ENCODE peak calls at places on chromosome 7, in ten cellular contexts. One of them, this sample, is unnamed.

GRCh38 chr7:43721193-43721806 is 8.0 kb downstream of the COA1 start:
- DNase-seq in AG09309: no peak
- DNase-seq in A549: peak; percentile 48
- DNase-seq in NCI-H510A treated with DMSO at 0.1 percent for 48 hours: no peak
- DNase-seq in T follicular helper cell: no peak
- DNase-seq in thoracic aorta: no peak
- DNase-seq in heart left ventricle: no peak
- DNase-seq in Right ventricle myocardium inferior: no peak
- DNase-seq in progenitor cell of endocrine pancreas: no peak
- DNase-seq in hypothalamus: no peak
- DNase-seq in this sample: no peak

GRCh38 chr7:133512560-133512959 is 259.7 kb downstream of the EXOC4 start:
- DNase-seq in AG09309: peak; percentile 17
- DNase-seq in A549: no peak
- DNase-seq in NCI-H510A treated with DMSO at 0.1 percent for 48 hours: no peak
- DNase-seq in T follicular helper cell: no peak
- DNase-seq in thoracic aorta: no peak
- DNase-seq in heart left ventricle: no peak
- DNase-seq in Right ventricle myocardium inferior: no peak
- DNase-seq in progenitor cell of endocrine pancreas: no peak
- DNase-seq in hypothalamus: no peak
- DNase-seq in this sample: no peak

GRCh38 chr7:78317371-78317770 is 518.8 kb downstream of the PHTF2 start:
- DNase-seq in AG09309: no peak
- DNase-seq in A549: no peak
- DNase-seq in NCI-H510A treated with DMSO at 0.1 percent for 48 hours: no peak
- DNase-seq in T follicular helper cell: no peak
- DNase-seq in thoracic aorta: no peak
- DNase-seq in heart left ventricle: no peak
- DNase-seq in Right ventricle myocardium inferior: no peak
- DNase-seq in progenitor cell of endocrine pancreas: no peak
- DNase-seq in hypothalamus: no peak
- DNase-seq in this sample: no peak

GRCh38 chr7:108211382-108212201 is 81.4 kb upstream of the LAMB4 start:
- DNase-seq in AG09309: no peak
- DNase-seq in A549: peak; percentile 96
- DNase-seq in NCI-H510A treated with DMSO at 0.1 percent for 48 hours: peak; percentile 92
- DNase-seq in T follicular helper cell: no peak
- DNase-seq in thoracic aorta: no peak
- DNase-seq in heart left ventricle: no peak
- DNase-seq in Right ventricle myocardium inferior: peak; percentile 39
- DNase-seq in progenitor cell of endocrine pancreas: no peak
- DNase-seq in hypothalamus: no peak
- DNase-seq in this sample: no peak

GRCh38 chr7:128247640-128248194 is 6.6 kb downstream of the LEP start:
- DNase-seq in AG09309: no peak
- DNase-seq in A549: peak; percentile 44
- DNase-seq in NCI-H510A treated with DMSO at 0.1 percent for 48 hours: no peak
- DNase-seq in T follicular helper cell: no peak
- DNase-seq in thoracic aorta: no peak
- DNase-seq in heart left ventricle: no peak
- DNase-seq in Right ventricle myocardium inferior: no peak
- DNase-seq in progenitor cell of endocrine pancreas: no peak
- DNase-seq in hypothalamus: no peak
- DNase-seq in this sample: no peak

GRCh38 chr7:94511763-94512162 is 2.2 kb downstream of the CASD1 start:
- DNase-seq in AG09309: no peak
- DNase-seq in A549: peak; percentile 8
- DNase-seq in NCI-H510A treated with DMSO at 0.1 percent for 48 hours: no peak
- DNase-seq in T follicular helper cell: no peak
- DNase-seq in thoracic aorta: no peak
- DNase-seq in heart left ventricle: no peak
- DNase-seq in Right ventricle myocardium inferior: no peak
- DNase-seq in progenitor cell of endocrine pancreas: no peak
- DNase-seq in hypothalamus: no peak
- DNase-seq in this sample: no peak

GRCh38 chr7:44163591-44163990 is 22.5 kb upstream of the MYL7 start:
- DNase-seq in AG09309: peak; percentile 91
- DNase-seq in A549: no peak
- DNase-seq in NCI-H510A treated with DMSO at 0.1 percent for 48 hours: no peak
- DNase-seq in T follicular helper cell: no peak
- DNase-seq in thoracic aorta: no peak
- DNase-seq in heart left ventricle: no peak
- DNase-seq in Right ventricle myocardium inferior: no peak
- DNase-seq in progenitor cell of endocrine pancreas: no peak
- DNase-seq in hypothalamus: no peak
- DNase-seq in this sample: no peak

GRCh38 chr7:80387634-80388033 is 124.2 kb downstream of the GNAT3 start:
- DNase-seq in AG09309: no peak
- DNase-seq in A549: no peak
- DNase-seq in NCI-H510A treated with DMSO at 0.1 percent for 48 hours: no peak
- DNase-seq in T follicular helper cell: no peak
- DNase-seq in thoracic aorta: no peak
- DNase-seq in heart left ventricle: no peak
- DNase-seq in Right ventricle myocardium inferior: no peak
- DNase-seq in progenitor cell of endocrine pancreas: no peak
- DNase-seq in hypothalamus: no peak
- DNase-seq in this sample: no peak

GRCh38 chr7:73906874-73907273 is 45.9 kb downstream of the TMEM270 start:
- DNase-seq in AG09309: no peak
- DNase-seq in A549: no peak
- DNase-seq in NCI-H510A treated with DMSO at 0.1 percent for 48 hours: no peak
- DNase-seq in T follicular helper cell: no peak
- DNase-seq in thoracic aorta: no peak
- DNase-seq in heart left ventricle: peak; percentile 22
- DNase-seq in Right ventricle myocardium inferior: no peak
- DNase-seq in progenitor cell of endocrine pancreas: no peak
- DNase-seq in hypothalamus: no peak
- DNase-seq in this sample: no peak

GRCh38 chr7:28621369-28621807 is 209.1 kb downstream of the CREB5 start:
- DNase-seq in AG09309: no peak
- DNase-seq in A549: no peak
- DNase-seq in NCI-H510A treated with DMSO at 0.1 percent for 48 hours: no peak
- DNase-seq in T follicular helper cell: no peak
- DNase-seq in thoracic aorta: no peak
- DNase-seq in heart left ventricle: no peak
- DNase-seq in Right ventricle myocardium inferior: no peak
- DNase-seq in progenitor cell of endocrine pancreas: no peak
- DNase-seq in hypothalamus: no peak
- DNase-seq in this sample: no peak

GRCh38 chr7:105759670-105760548 is 116.5 kb downstream of the ATXN7L1 start:
- DNase-seq in AG09309: peak; percentile 34
- DNase-seq in A549: peak; percentile 71
- DNase-seq in NCI-H510A treated with DMSO at 0.1 percent for 48 hours: peak; percentile 31
- DNase-seq in T follicular helper cell: no peak
- DNase-seq in thoracic aorta: no peak
- DNase-seq in heart left ventricle: no peak
- DNase-seq in Right ventricle myocardium inferior: no peak
- DNase-seq in progenitor cell of endocrine pancreas: no peak
- DNase-seq in hypothalamus: no peak
- DNase-seq in this sample: peak; percentile 8

GRCh38 chr7:100799037-100799896 is 28.1 kb downstream of the EPHB4 start:
- DNase-seq in AG09309: peak; percentile 10
- DNase-seq in A549: peak; percentile 81
- DNase-seq in NCI-H510A treated with DMSO at 0.1 percent for 48 hours: no peak
- DNase-seq in T follicular helper cell: peak; percentile 32
- DNase-seq in thoracic aorta: no peak
- DNase-seq in heart left ventricle: no peak
- DNase-seq in Right ventricle myocardium inferior: no peak
- DNase-seq in progenitor cell of endocrine pancreas: peak; percentile 54
- DNase-seq in hypothalamus: no peak
- DNase-seq in this sample: peak; percentile 51

GRCh38 chr7:19390795-19391194 is 245.6 kb upstream of the FERD3L start:
- DNase-seq in AG09309: no peak
- DNase-seq in A549: no peak
- DNase-seq in NCI-H510A treated with DMSO at 0.1 percent for 48 hours: peak; percentile 43
- DNase-seq in T follicular helper cell: no peak
- DNase-seq in thoracic aorta: no peak
- DNase-seq in heart left ventricle: no peak
- DNase-seq in Right ventricle myocardium inferior: no peak
- DNase-seq in progenitor cell of endocrine pancreas: no peak
- DNase-seq in hypothalamus: no peak
- DNase-seq in this sample: no peak

GRCh38 chr7:94160719-94161435 is 156.7 kb upstream of the BET1 start:
- DNase-seq in AG09309: no peak
- DNase-seq in A549: no peak
- DNase-seq in NCI-H510A treated with DMSO at 0.1 percent for 48 hours: no peak
- DNase-seq in T follicular helper cell: no peak
- DNase-seq in thoracic aorta: no peak
- DNase-seq in heart left ventricle: no peak
- DNase-seq in Right ventricle myocardium inferior: no peak
- DNase-seq in progenitor cell of endocrine pancreas: no peak
- DNase-seq in hypothalamus: no peak
- DNase-seq in this sample: no peak

GRCh38 chr7:2024227-2024918 is 208.4 kb downstream of the MAD1L1 start:
- DNase-seq in AG09309: no peak
- DNase-seq in A549: no peak
- DNase-seq in NCI-H510A treated with DMSO at 0.1 percent for 48 hours: no peak
- DNase-seq in T follicular helper cell: no peak
- DNase-seq in thoracic aorta: no peak
- DNase-seq in heart left ventricle: peak; percentile 45
- DNase-seq in Right ventricle myocardium inferior: peak; percentile 50
- DNase-seq in progenitor cell of endocrine pancreas: no peak
- DNase-seq in hypothalamus: no peak
- DNase-seq in this sample: no peak

GRCh38 chr7:79598351-79598750 is 144.9 kb upstream of the MAGI2 start:
- DNase-seq in AG09309: no peak
- DNase-seq in A549: no peak
- DNase-seq in NCI-H510A treated with DMSO at 0.1 percent for 48 hours: peak; percentile 75
- DNase-seq in T follicular helper cell: no peak
- DNase-seq in thoracic aorta: no peak
- DNase-seq in heart left ventricle: no peak
- DNase-seq in Right ventricle myocardium inferior: no peak
- DNase-seq in progenitor cell of endocrine pancreas: no peak
- DNase-seq in hypothalamus: no peak
- DNase-seq in this sample: no peak

GRCh38 chr7:74527842-74528241 is 74.1 kb downstream of the GTF2IRD1 start:
- DNase-seq in AG09309: no peak
- DNase-seq in A549: no peak
- DNase-seq in NCI-H510A treated with DMSO at 0.1 percent for 48 hours: peak; percentile 63
- DNase-seq in T follicular helper cell: no peak
- DNase-seq in thoracic aorta: no peak
- DNase-seq in heart left ventricle: no peak
- DNase-seq in Right ventricle myocardium inferior: no peak
- DNase-seq in progenitor cell of endocrine pancreas: no peak
- DNase-seq in hypothalamus: no peak
- DNase-seq in this sample: no peak

GRCh38 chr7:140640060-140640611 is 477 bp downstream of the DENND2A start:
- DNase-seq in AG09309: no peak
- DNase-seq in A549: peak; percentile 33
- DNase-seq in NCI-H510A treated with DMSO at 0.1 percent for 48 hours: no peak
- DNase-seq in T follicular helper cell: no peak
- DNase-seq in thoracic aorta: no peak
- DNase-seq in heart left ventricle: peak; percentile 78
- DNase-seq in Right ventricle myocardium inferior: peak; percentile 80
- DNase-seq in progenitor cell of endocrine pancreas: peak; percentile 40
- DNase-seq in hypothalamus: no peak
- DNase-seq in this sample: no peak

GRCh38 chr7:85074-85945 is 107.1 kb upstream of the FAM20C start:
- DNase-seq in AG09309: no peak
- DNase-seq in A549: no peak
- DNase-seq in NCI-H510A treated with DMSO at 0.1 percent for 48 hours: no peak
- DNase-seq in T follicular helper cell: no peak
- DNase-seq in thoracic aorta: no peak
- DNase-seq in heart left ventricle: peak; percentile 58
- DNase-seq in Right ventricle myocardium inferior: no peak
- DNase-seq in progenitor cell of endocrine pancreas: no peak
- DNase-seq in hypothalamus: no peak
- DNase-seq in this sample: no peak

GRCh38 chr7:33849004-33849403 is 56.3 kb upstream of the BMPER start:
- DNase-seq in AG09309: no peak
- DNase-seq in A549: no peak
- DNase-seq in NCI-H510A treated with DMSO at 0.1 percent for 48 hours: peak; percentile 4
- DNase-seq in T follicular helper cell: no peak
- DNase-seq in thoracic aorta: no peak
- DNase-seq in heart left ventricle: no peak
- DNase-seq in Right ventricle myocardium inferior: no peak
- DNase-seq in progenitor cell of endocrine pancreas: no peak
- DNase-seq in hypothalamus: no peak
- DNase-seq in this sample: no peak

GRCh38 chr7:81492910-81493309 is 276.9 kb downstream of the HGF start:
- DNase-seq in AG09309: no peak
- DNase-seq in A549: peak; percentile 77
- DNase-seq in NCI-H510A treated with DMSO at 0.1 percent for 48 hours: no peak
- DNase-seq in T follicular helper cell: no peak
- DNase-seq in thoracic aorta: no peak
- DNase-seq in heart left ventricle: no peak
- DNase-seq in Right ventricle myocardium inferior: no peak
- DNase-seq in progenitor cell of endocrine pancreas: no peak
- DNase-seq in hypothalamus: no peak
- DNase-seq in this sample: no peak

GRCh38 chr7:9937944-9938631 is 1035.6 kb upstream of the PHF14 start:
- DNase-seq in AG09309: no peak
- DNase-seq in A549: no peak
- DNase-seq in NCI-H510A treated with DMSO at 0.1 percent for 48 hours: no peak
- DNase-seq in T follicular helper cell: no peak
- DNase-seq in thoracic aorta: no peak
- DNase-seq in heart left ventricle: no peak
- DNase-seq in Right ventricle myocardium inferior: no peak
- DNase-seq in progenitor cell of endocrine pancreas: no peak
- DNase-seq in hypothalamus: no peak
- DNase-seq in this sample: no peak

GRCh38 chr7:152850420-152850819 is 90.9 kb downstream of the ACTR3B start:
- DNase-seq in AG09309: no peak
- DNase-seq in A549: no peak
- DNase-seq in NCI-H510A treated with DMSO at 0.1 percent for 48 hours: no peak
- DNase-seq in T follicular helper cell: no peak
- DNase-seq in thoracic aorta: no peak
- DNase-seq in heart left ventricle: no peak
- DNase-seq in Right ventricle myocardium inferior: no peak
- DNase-seq in progenitor cell of endocrine pancreas: no peak
- DNase-seq in hypothalamus: no peak
- DNase-seq in this sample: no peak

GRCh38 chr7:135194494-135195095 is 16.7 kb downstream of the WDR91 start:
- DNase-seq in AG09309: no peak
- DNase-seq in A549: no peak
- DNase-seq in NCI-H510A treated with DMSO at 0.1 percent for 48 hours: no peak
- DNase-seq in T follicular helper cell: no peak
- DNase-seq in thoracic aorta: no peak
- DNase-seq in heart left ventricle: no peak
- DNase-seq in Right ventricle myocardium inferior: peak; percentile 60
- DNase-seq in progenitor cell of endocrine pancreas: no peak
- DNase-seq in hypothalamus: no peak
- DNase-seq in this sample: no peak

GRCh38 chr7:148650232-148650858 is 48.4 kb upstream of the CUL1 start:
- DNase-seq in AG09309: peak; percentile 23
- DNase-seq in A549: no peak
- DNase-seq in NCI-H510A treated with DMSO at 0.1 percent for 48 hours: no peak
- DNase-seq in T follicular helper cell: no peak
- DNase-seq in thoracic aorta: no peak
- DNase-seq in heart left ventricle: no peak
- DNase-seq in Right ventricle myocardium inferior: no peak
- DNase-seq in progenitor cell of endocrine pancreas: no peak
- DNase-seq in hypothalamus: no peak
- DNase-seq in this sample: no peak

GRCh38 chr7:48298779-48299178 is 127.5 kb downstream of the ABCA13 start:
- DNase-seq in AG09309: peak; percentile 25
- DNase-seq in A549: peak; percentile 12
- DNase-seq in NCI-H510A treated with DMSO at 0.1 percent for 48 hours: no peak
- DNase-seq in T follicular helper cell: no peak
- DNase-seq in thoracic aorta: no peak
- DNase-seq in heart left ventricle: no peak
- DNase-seq in Right ventricle myocardium inferior: no peak
- DNase-seq in progenitor cell of endocrine pancreas: no peak
- DNase-seq in hypothalamus: no peak
- DNase-seq in this sample: no peak

GRCh38 chr7:150962743-150963399 is 15.2 kb downstream of the KCNH2 start:
- DNase-seq in AG09309: no peak
- DNase-seq in A549: peak; percentile 38
- DNase-seq in NCI-H510A treated with DMSO at 0.1 percent for 48 hours: no peak
- DNase-seq in T follicular helper cell: peak; percentile 42
- DNase-seq in thoracic aorta: no peak
- DNase-seq in heart left ventricle: peak; percentile 82
- DNase-seq in Right ventricle myocardium inferior: peak; percentile 82
- DNase-seq in progenitor cell of endocrine pancreas: peak; percentile 33
- DNase-seq in hypothalamus: no peak
- DNase-seq in this sample: peak; percentile 66

GRCh38 chr7:17207220-17207619 is 91.2 kb upstream of the AHR start:
- DNase-seq in AG09309: no peak
- DNase-seq in A549: peak; percentile 40
- DNase-seq in NCI-H510A treated with DMSO at 0.1 percent for 48 hours: no peak
- DNase-seq in T follicular helper cell: no peak
- DNase-seq in thoracic aorta: no peak
- DNase-seq in heart left ventricle: no peak
- DNase-seq in Right ventricle myocardium inferior: no peak
- DNase-seq in progenitor cell of endocrine pancreas: no peak
- DNase-seq in hypothalamus: no peak
- DNase-seq in this sample: no peak